ENCODE peak calls at places on chromosomes 7 and 10, in nine cellular contexts. F, I, D, H, S, W, E, C and Z are unnamed samples.

GRCh38 chr7:21762469-21762868 is 183.2 kb downstream of the CDCA7L start:
- DNase-seq in F (no peak), I (no peak), S (no peak), H (no peak), C (no peak), E (no peak), W (no peak), D (no peak), Z (no peak)

GRCh38 chr7:87395442-87396020 is 50.1 kb downstream of the CROT start:
- DNase-seq in H (no peak), D (no peak), E (no peak), S (no peak), W (no peak), F (no peak), C (no peak), I (no peak), Z (no peak)

GRCh38 chr7:139494835-139495568 is 11.5 kb upstream of the KLRG2 start:
- DNase-seq in W (no peak), E (no peak), H (no peak), I (no peak), S (no peak), F (no peak), D (no peak), C (no peak), Z (peak; percentile 73)

GRCh38 chr10:43852141-43852540 is 203.5 kb upstream of the ZNF32 start:
- DNase-seq in F (no peak), D (no peak), S (no peak), H (peak; percentile 30), C (no peak), W (no peak), E (no peak), I (no peak), Z (no peak)

GRCh38 chr10:99872367-99873162 is 90.1 kb downstream of the ABCC2 start:
- DNase-seq in D (no peak), W (peak; percentile 66), F (no peak), C (no peak), H (no peak), I (no peak), S (peak; percentile 35), E (no peak), Z (no peak)

GRCh38 chr10:126839094-126839761 is 66.0 kb upstream of the DOCK1 start:
- DNase-seq in S (no peak), C (no peak), I (no peak), F (peak; percentile 32), H (no peak), W (peak; percentile 70), E (no peak), D (no peak), Z (no peak)

GRCh38 chr7:122803323-122803722 is 82.9 kb downstream of the CADPS2 start:
- DNase-seq in I (peak; percentile 16), E (peak; percentile 47), H (no peak), F (no peak), W (peak; percentile 40), D (no peak), S (peak; percentile 16), C (no peak), Z (peak; percentile 10)

GRCh38 chr7:157641866-157642265 is 305.1 kb downstream of the DNAJB6 start:
- DNase-seq in E (no peak), I (no peak), F (no peak), W (no peak), D (no peak), C (no peak), H (no peak), S (no peak), Z (no peak)

GRCh38 chr7:23604296-23604640 is 7.1 kb downstream of the CCDC126 start:
- DNase-seq in E (no peak), C (no peak), W (no peak), I (no peak), H (no peak), D (no peak), F (no peak), S (no peak), Z (no peak)

GRCh38 chr7:42226354-42226941 is 10.6 kb downstream of the GLI3 start:
- DNase-seq in W (no peak), D (no peak), C (no peak), H (no peak), I (no peak), S (peak; percentile 20), E (peak; percentile 52), F (no peak), Z (no peak)

GRCh38 chr10:28410420-28411135 is 107.7 kb upstream of the MPP7 start:
- DNase-seq in C (no peak), F (no peak), W (no peak), S (no peak), D (no peak), I (no peak), H (no peak), E (no peak), Z (no peak)

GRCh38 chr10:64148597-64148996 is 627.4 kb downstream of the REEP3 start:
- DNase-seq in F (no peak), S (no peak), E (no peak), C (no peak), W (no peak), H (no peak), I (no peak), D (no peak), Z (no peak)

GRCh38 chr10:103765168-103765567 is 90.2 kb downstream of the SH3PXD2A start:
- DNase-seq in F (no peak), S (peak; percentile 81), E (peak; percentile 56), C (no peak), I (no peak), D (no peak), W (no peak), H (no peak), Z (no peak)

GRCh38 chr10:76632158-76633051 is 1005.2 kb downstream of the KCNMA1 start:
- DNase-seq in H (no peak), D (no peak), F (no peak), W (no peak), E (no peak), S (no peak), C (no peak), I (no peak), Z (no peak)

GRCh38 chr7:3431306-3431705 is 130.3 kb downstream of the SDK1 start:
- DNase-seq in C (no peak), D (no peak), S (peak; percentile 80), E (no peak), F (no peak), W (no peak), H (no peak), I (no peak), Z (no peak)

GRCh38 chr7:102953421-102953820 is 40.6 kb downstream of the LRRC17 start:
- DNase-seq in C (no peak), H (no peak), W (no peak), S (no peak), I (no peak), E (no peak), D (no peak), F (no peak), Z (no peak)

GRCh38 chr10:19226025-19226424 is 177.4 kb downstream of the MALRD1 start:
- DNase-seq in W (no peak), S (no peak), D (no peak), E (no peak), I (no peak), C (no peak), H (no peak), F (no peak), Z (no peak)

GRCh38 chr7:123649956-123650355 is 5.7 kb upstream of the LMOD2 start:
- DNase-seq in E (peak; percentile 28), C (no peak), H (no peak), F (no peak), D (no peak), W (no peak), S (peak; percentile 15), I (no peak), Z (no peak)

GRCh38 chr10:100009283-100009792 is 409 bp downstream of the DNMBP start:
- DNase-seq in S (no peak), E (peak; percentile 49), W (peak; percentile 87), D (peak; percentile 47), C (no peak), H (peak; percentile 95), I (peak; percentile 60), F (no peak), Z (no peak)

GRCh38 chr7:134844200-134844599 is 64.8 kb downstream of the CALD1 start:
- DNase-seq in S (no peak), D (no peak), H (no peak), F (peak; percentile 18), W (no peak), C (no peak), I (no peak), E (no peak), Z (no peak)

GRCh38 chr7:132767378-132767777 is 191.1 kb upstream of the PLXNA4 start:
- DNase-seq in D (no peak), I (no peak), H (no peak), E (no peak), W (no peak), F (no peak), C (no peak), S (no peak), Z (no peak)

GRCh38 chr7:64581929-64582894 is 19.3 kb upstream of the ZNF680 start:
- DNase-seq in F (no peak), I (no peak), H (no peak), D (no peak), W (no peak), E (peak; percentile 78), C (no peak), S (peak; percentile 91), Z (no peak)

GRCh38 chr10:36362257-36362656 is 720.2 kb upstream of the FZD8 start:
- DNase-seq in S (no peak), I (no peak), C (no peak), H (no peak), W (no peak), E (no peak), D (no peak), F (no peak), Z (no peak)

GRCh38 chr10:119919271-119919670 is 26.7 kb downstream of the SEC23IP start:
- DNase-seq in I (no peak), S (no peak), W (no peak), D (no peak), C (no peak), E (peak; percentile 34), F (no peak), H (no peak), Z (no peak)
- TF ChIP-seq CTCF in I (no peak), S (no peak), W (no peak), D (no peak), C (no peak), E (no peak), F (no peak), H (no peak), Z (no peak)

GRCh38 chr10:88786032-88786770 is 16.3 kb upstream of the LIPM start:
- DNase-seq in C (no peak), W (no peak), S (no peak), F (no peak), I (no peak), E (no peak), D (no peak), H (no peak), Z (no peak)
- TF ChIP-seq CTCF in C (no peak), W (no peak), S (no peak), F (no peak), I (no peak), E (no peak), D (no peak), H (no peak), Z (no peak)

GRCh38 chr10:20962165-20962564 is 65.1 kb upstream of the NEBL start:
- DNase-seq in W (no peak), H (no peak), S (no peak), C (no peak), E (peak; percentile 86), F (no peak), I (no peak), D (no peak), Z (no peak)
- TF ChIP-seq CTCF in W (no peak), H (no peak), S (no peak), C (no peak), E (no peak), F (no peak), I (no peak), D (no peak), Z (no peak)

GRCh38 chr7:100613447-100614185 is 1.3 kb downstream of the MOSPD3 start:
- DNase-seq in D (no peak), W (no peak), I (no peak), F (no peak), S (no peak), H (no peak), E (no peak), C (no peak), Z (no peak)
- TF ChIP-seq CTCF in D (no peak), W (no peak), I (no peak), F (no peak), S (no peak), H (no peak), E (no peak), C (no peak), Z (no peak)